ENCODE peak calls at places on chromosomes 13 and 19, in five cellular contexts. One of them, this sample, is unnamed.

GRCh38 chr13:51764184-51765141 is 39.5 kb downstream of the DHRS12 start:
- DNase-seq in progenitor cell of endocrine pancreas: no peak
- DNase-seq in WTC11: no peak
- DNase-seq in fibroblast of lung: peak
- DNase-seq in substantia nigra: peak
- DNase-seq in this sample: peak

GRCh38 chr19:35995655-35995993 is 636 bp downstream of the SDHAF1 start:
- DNase-seq in progenitor cell of endocrine pancreas: no peak
- DNase-seq in substantia nigra: peak
- DNase-seq in WTC11: peak
- DNase-seq in fibroblast of lung: peak
- DNase-seq in this sample: no peak

GRCh38 chr13:77876176-77876575 is 42.5 kb downstream of the EDNRB start:
- DNase-seq in WTC11: no peak
- DNase-seq in fibroblast of lung: peak
- DNase-seq in progenitor cell of endocrine pancreas: no peak
- DNase-seq in substantia nigra: no peak
- DNase-seq in this sample: no peak

GRCh38 chr13:110414283-110414682 is 107.2 kb downstream of the COL4A2 start:
- DNase-seq in fibroblast of lung: no peak
- DNase-seq in WTC11: no peak
- DNase-seq in progenitor cell of endocrine pancreas: no peak
- DNase-seq in substantia nigra: no peak
- DNase-seq in this sample: no peak

GRCh38 chr19:33282036-33282686 is 20.2 kb downstream of the CEBPA start:
- DNase-seq in WTC11: no peak
- DNase-seq in substantia nigra: no peak
- DNase-seq in fibroblast of lung: no peak
- DNase-seq in progenitor cell of endocrine pancreas: no peak
- DNase-seq in this sample: no peak

GRCh38 chr13:65733110-65733509 is 1497.0 kb downstream of the PCDH9 start:
- DNase-seq in fibroblast of lung: no peak
- DNase-seq in progenitor cell of endocrine pancreas: no peak
- DNase-seq in WTC11: no peak
- DNase-seq in substantia nigra: no peak
- DNase-seq in this sample: no peak

GRCh38 chr13:95301135-95301946 is at the start of gene ABCC4:
- DNase-seq in substantia nigra: peak
- DNase-seq in progenitor cell of endocrine pancreas: peak
- DNase-seq in fibroblast of lung: peak
- DNase-seq in WTC11: peak
- DNase-seq in this sample: peak

GRCh38 chr19:7916137-7916907 is 1.7 kb downstream of the TGFBR3L start:
- DNase-seq in WTC11: peak
- DNase-seq in fibroblast of lung: no peak
- DNase-seq in progenitor cell of endocrine pancreas: no peak
- DNase-seq in substantia nigra: no peak
- DNase-seq in this sample: no peak

GRCh38 chr19:46729696-46730095 is 12.8 kb upstream of the PRKD2 start:
- DNase-seq in progenitor cell of endocrine pancreas: no peak
- DNase-seq in WTC11: no peak
- DNase-seq in fibroblast of lung: no peak
- DNase-seq in substantia nigra: no peak
- DNase-seq in this sample: no peak

GRCh38 chr13:44012910-44013309 is 133.2 kb downstream of the LACC1 start:
- DNase-seq in substantia nigra: no peak
- DNase-seq in progenitor cell of endocrine pancreas: no peak
- DNase-seq in WTC11: no peak
- DNase-seq in fibroblast of lung: peak
- DNase-seq in this sample: peak

GRCh38 chr19:5228932-5229777 is 111.5 kb downstream of the PTPRS start:
- DNase-seq in fibroblast of lung: peak
- DNase-seq in progenitor cell of endocrine pancreas: no peak
- DNase-seq in substantia nigra: no peak
- DNase-seq in WTC11: no peak
- DNase-seq in this sample: no peak

GRCh38 chr19:2327773-2328400 is 499 bp downstream of the LSM7 start:
- DNase-seq in WTC11: no peak
- DNase-seq in progenitor cell of endocrine pancreas: no peak
- DNase-seq in fibroblast of lung: peak
- DNase-seq in substantia nigra: peak
- DNase-seq in this sample: peak

GRCh38 chr13:79481685-79482052 is 714 bp downstream of the NDFIP2 start:
- DNase-seq in progenitor cell of endocrine pancreas: no peak
- DNase-seq in WTC11: peak
- DNase-seq in substantia nigra: no peak
- DNase-seq in fibroblast of lung: peak
- DNase-seq in this sample: peak

GRCh38 chr19:2982556-2982955 is 5.2 kb downstream of the TLE6 start:
- DNase-seq in fibroblast of lung: no peak
- DNase-seq in progenitor cell of endocrine pancreas: no peak
- DNase-seq in substantia nigra: no peak
- DNase-seq in WTC11: no peak
- DNase-seq in this sample: no peak

GRCh38 chr19:29299416-29300380 is 86.7 kb upstream of the UQCRFS1 start:
- DNase-seq in substantia nigra: no peak
- DNase-seq in WTC11: no peak
- DNase-seq in progenitor cell of endocrine pancreas: no peak
- DNase-seq in fibroblast of lung: no peak
- DNase-seq in this sample: no peak

GRCh38 chr19:58516964-58517833 is 2.4 kb downstream of the ZBTB45 start:
- DNase-seq in fibroblast of lung: no peak
- DNase-seq in WTC11: peak
- DNase-seq in substantia nigra: no peak
- DNase-seq in progenitor cell of endocrine pancreas: no peak
- DNase-seq in this sample: no peak

GRCh38 chr19:51114087-51114714 is 6.0 kb upstream of the CTU1 start:
- DNase-seq in WTC11: no peak
- DNase-seq in substantia nigra: no peak
- DNase-seq in progenitor cell of endocrine pancreas: no peak
- DNase-seq in fibroblast of lung: no peak
- DNase-seq in this sample: no peak

GRCh38 chr13:111875922-111876321 is 191.0 kb upstream of the SOX1 start:
- DNase-seq in progenitor cell of endocrine pancreas: no peak
- DNase-seq in substantia nigra: no peak
- DNase-seq in fibroblast of lung: no peak
- DNase-seq in WTC11: no peak
- DNase-seq in this sample: no peak

GRCh38 chr19:7970716-7971448 is 27.4 kb upstream of the TIMM44 start:
- DNase-seq in fibroblast of lung: peak
- DNase-seq in WTC11: peak
- DNase-seq in substantia nigra: peak
- DNase-seq in progenitor cell of endocrine pancreas: peak
- DNase-seq in this sample: no peak

GRCh38 chr13:48585456-48585840 is 52.6 kb upstream of the RCBTB2 start:
- DNase-seq in WTC11: no peak
- DNase-seq in fibroblast of lung: peak
- DNase-seq in substantia nigra: peak
- DNase-seq in progenitor cell of endocrine pancreas: no peak
- DNase-seq in this sample: no peak

GRCh38 chr13:113169277-113170272 is 11.1 kb downstream of the PROZ start:
- DNase-seq in WTC11: no peak
- DNase-seq in substantia nigra: no peak
- DNase-seq in progenitor cell of endocrine pancreas: no peak
- DNase-seq in fibroblast of lung: no peak
- DNase-seq in this sample: no peak

GRCh38 chr13:31195616-31196015 is 4.2 kb upstream of the B3GLCT start:
- DNase-seq in progenitor cell of endocrine pancreas: no peak
- DNase-seq in WTC11: no peak
- DNase-seq in substantia nigra: no peak
- DNase-seq in fibroblast of lung: no peak
- DNase-seq in this sample: no peak

GRCh38 chr19:4279530-4280422 is 710 bp downstream of the SHD start:
- DNase-seq in WTC11: no peak
- DNase-seq in progenitor cell of endocrine pancreas: no peak
- DNase-seq in substantia nigra: no peak
- DNase-seq in fibroblast of lung: no peak
- DNase-seq in this sample: no peak